ENCODE peak calls at places on chromosomes 16 and 17, in four cellular contexts. O is K562, A is mesendoderm, X is left ventricle myocardium inferior. Z is an unnamed sample. For H3K27me3 and H3K4me1, the result is how much of the 10 kb centered on the place peaks cover.

GRCh38 chr16:89380681-89381080 is 109.7 kb downstream of the ANKRD11 start:
- DNase-seq in X (no peak), O (no peak), A (no peak), Z (peak)

GRCh38 chr16:56985288-56985961 is 3.9 kb upstream of the NLRC5 start:
- DNase-seq in O (no peak), X (peak), A (peak), Z (peak)

GRCh38 chr16:19542138-19542821 is 13.2 kb upstream of the VPS35L start:
- DNase-seq in O (no peak), A (no peak), X (no peak), Z (no peak)

GRCh38 chr17:9022553-9023388 is 1.5 kb downstream of the NTN1 start:
- DNase-seq in O (no peak), A (peak), X (peak), Z (peak)

GRCh38 chr17:17795296-17795695 is 41.5 kb downstream of the SREBF1 start:
- DNase-seq in X (no peak), A (no peak), O (no peak), Z (no peak)

GRCh38 chr16:81493755-81494433 is 49.3 kb downstream of the CMIP start:
- DNase-seq in A (peak), O (peak), X (no peak), Z (no peak)

GRCh38 chr16:28873543-28874201 is 4.6 kb upstream of the ATP2A1 start:
- DNase-seq in O (peak), X (no peak), A (no peak), Z (no peak)

GRCh38 chr17:45650601-45651000 is 133.5 kb upstream of the CRHR1 start:
- DNase-seq in O (no peak), A (peak), X (no peak), Z (peak)

GRCh38 chr16:12060751-12061150 is 84.2 kb downstream of the SNX29 start:
- DNase-seq in A (no peak), X (no peak), O (no peak), Z (no peak)

GRCh38 chr17:17902877-17903276 is 66.1 kb upstream of the SREBF1 start:
- DNase-seq in A (no peak), X (no peak), O (no peak), Z (peak)

GRCh38 chr17:64384253-64385186 is 6.1 kb downstream of the PECAM1 start:
- DNase-seq in X (no peak), A (no peak), O (no peak), Z (peak)

GRCh38 chr17:37280841-37281240 is 94.9 kb upstream of the C17orf78 start:
- DNase-seq in X (no peak), A (no peak), O (no peak), Z (no peak)

GRCh38 chr16:2966803-2967184 is 2.4 kb upstream of the PAQR4 start:
- DNase-seq in A (no peak), X (no peak), O (no peak), Z (peak)
- H3K27me3 ChIP-seq in A (under half), X (half or more), O (under half), Z (under half)

DNA sequence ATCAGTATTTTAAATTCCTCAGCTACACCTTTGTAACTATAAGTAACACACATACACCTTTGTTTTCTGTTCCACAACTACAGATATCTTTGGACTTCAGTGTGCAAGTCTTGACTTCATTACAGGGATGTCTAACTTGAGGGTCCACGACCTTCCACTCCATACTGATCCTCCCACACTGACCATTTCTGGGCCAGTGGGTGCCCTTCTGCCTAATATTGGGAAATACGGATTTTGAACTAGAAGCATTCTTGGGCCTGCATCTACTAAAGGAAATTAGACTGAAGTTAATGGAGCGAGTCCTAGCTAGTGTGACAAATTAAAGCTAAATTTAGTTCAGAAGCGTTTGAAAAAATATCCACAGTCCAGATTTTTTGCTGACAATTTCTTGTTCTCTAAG is 9.9 kb upstream of the TMIGD1 start:
- DNase-seq in A (no peak), O (no peak), X (no peak), Z (no peak)
- H3K27ac ChIP-seq in A (no peak), O (no peak), X (peak), Z (no peak)

DNA sequence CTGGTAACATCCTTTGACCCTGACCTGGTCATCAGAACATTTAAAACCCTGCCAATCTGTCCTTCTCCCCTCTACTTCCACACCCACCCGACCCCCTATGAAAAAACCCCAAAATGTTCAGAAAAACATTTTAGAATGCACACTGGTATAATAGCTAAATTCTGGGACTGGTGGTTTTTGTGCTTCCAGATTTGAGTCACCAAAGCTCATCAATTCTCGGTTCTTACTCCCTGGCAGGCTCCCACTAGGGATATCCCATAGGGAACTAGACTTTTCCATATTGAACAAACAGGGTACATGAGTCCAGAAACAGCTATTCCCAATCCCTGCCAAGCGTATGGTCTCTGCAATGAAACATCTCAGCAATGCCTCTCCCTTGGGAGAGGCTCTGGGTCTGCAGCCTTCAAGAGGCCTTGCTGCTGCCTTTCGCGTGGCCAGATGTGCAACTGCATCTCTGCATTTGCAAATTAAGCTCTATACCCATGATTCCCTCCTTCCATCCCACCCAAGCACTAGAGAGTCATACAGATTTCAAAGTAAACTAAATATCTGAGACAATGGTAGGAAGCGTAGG is 67.7 kb downstream of the SMG6 start:
- DNase-seq in A (no peak), X (peak), O (no peak), Z (no peak)
- H3K4me1 ChIP-seq in A (under half), X (half or more), O (under half), Z (under half)

GRCh38 chr17:2029911-2030778 is at the start of gene DPH1:
- DNase-seq in O (peak), A (peak), X (peak), Z (peak)
- H3K27me3 ChIP-seq in O (under half), A (under half), X (under half), Z (under half)

GRCh38 chr17:75811174-75811573 is 26.6 kb downstream of the UNK start:
- DNase-seq in X (no peak), A (no peak), O (no peak), Z (peak)

GRCh38 chr17:75810216-75810615 is 25.6 kb downstream of the UNK start:
- DNase-seq in X (no peak), O (peak), A (no peak), Z (peak)

GRCh38 chr17:75808549-75808904 is 23.9 kb downstream of the UNK start:
- DNase-seq in A (no peak), X (no peak), O (no peak), Z (no peak)

GRCh38 chr17:75808905-75809621 is 24.5 kb downstream of the UNK start:
- DNase-seq in X (peak), A (peak), O (no peak), Z (peak)

DNA sequence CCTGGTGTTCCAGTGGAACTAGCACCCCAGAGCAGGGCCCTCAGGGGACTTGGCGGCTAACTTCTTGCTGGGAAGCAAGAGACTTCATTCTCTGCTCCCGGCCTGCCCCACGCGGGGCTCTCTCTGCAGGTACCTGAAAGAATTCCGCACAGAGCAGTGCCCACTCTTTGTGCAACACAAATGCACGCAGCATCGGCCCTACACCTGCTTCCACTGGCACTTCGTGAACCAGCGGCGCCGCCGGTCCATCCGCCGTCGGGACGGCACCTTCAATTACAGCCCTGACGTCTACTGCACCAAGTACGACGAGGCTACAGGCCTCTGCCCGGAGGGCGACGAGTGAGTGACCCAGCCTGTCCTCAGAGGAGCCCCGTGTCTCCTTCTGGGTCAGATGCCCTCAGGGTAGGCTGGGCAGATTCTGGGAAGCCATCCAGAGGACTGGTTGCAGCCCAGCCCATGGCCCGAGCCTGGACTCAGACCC is 25.1 kb downstream of the UNK start:
- DNase-seq in A (no peak), O (no peak), X (no peak), Z (peak)
- H3K27ac ChIP-seq in A (no peak), O (no peak), X (peak), Z (no peak)

DNA sequence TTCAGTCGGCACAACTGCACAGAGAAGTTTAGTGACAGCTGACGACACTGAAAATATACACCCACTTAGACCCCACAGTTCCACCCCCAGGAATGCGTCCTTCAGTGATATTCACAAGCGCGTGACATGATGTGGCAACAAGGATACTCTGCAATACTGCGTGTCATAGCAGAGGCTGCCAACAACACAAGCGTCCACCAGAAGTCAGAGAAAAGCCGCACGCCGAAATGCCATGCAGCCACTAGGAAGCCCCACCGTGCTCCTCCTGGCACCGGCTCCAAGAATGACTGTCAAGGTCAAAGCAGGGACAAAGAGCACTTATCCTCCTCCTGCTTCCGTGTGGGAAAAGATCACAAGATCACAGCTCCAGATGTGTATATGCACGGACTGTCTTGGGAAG is 3.5 kb downstream of the ATP2A3 start:
- DNase-seq in X (no peak), O (no peak), A (no peak), Z (peak)
- H3K4me1 ChIP-seq in X (half or more), O (half or more), A (under half), Z (under half)